ENCODE peak calls at places on chromosomes 4 and X, in four cellular contexts. Q is right lobe of liver; B is heart left ventricle; D is CD4-positive, alpha-beta T cell. G is an unnamed sample. For H3K9me3, the result is how much of the 10 kb centered on the place peaks cover.

GRCh38 chr4:111849726-111850284 is 295.4 kb upstream of the FAM241A start:
- DNase-seq in B (no peak), Q (no peak), D (no peak), G (no peak)

GRCh38 chr4:43316813-43317212 is 424.3 kb downstream of the GRXCR1 start:
- DNase-seq in B (no peak), Q (no peak), D (no peak), G (no peak)

GRCh38 chr4:74453037-74453635 is 8.2 kb downstream of the AREG start:
- DNase-seq in B (no peak), Q (no peak), D (no peak), G (no peak)

GRCh38 chr4:111802191-111802590 is 343.1 kb upstream of the FAM241A start:
- DNase-seq in Q (no peak), B (no peak), D (no peak), G (no peak)

GRCh38 chr4:151046609-151047008 is 31.5 kb upstream of the LRBA start:
- DNase-seq in Q (no peak), D (no peak), B (no peak), G (no peak)

GRCh38 chr4:81565137-81565870 is 93.6 kb upstream of the RASGEF1B start:
- DNase-seq in D (no peak), B (peak), Q (peak), G (no peak)

GRCh38 chr4:11631416-11631815 is 202.7 kb upstream of the HS3ST1 start:
- DNase-seq in B (no peak), D (no peak), Q (no peak), G (no peak)

GRCh38 chr4:99179178-99179577 is 35.1 kb upstream of the ADH4 start:
- DNase-seq in Q (no peak), D (no peak), B (no peak), G (no peak)

GRCh38 chrX:40748977-40749376 is 13.6 kb upstream of the MED14 start:
- DNase-seq in Q (no peak), D (no peak), B (no peak), G (no peak)

GRCh38 chr4:40933272-40934053 is 183.7 kb downstream of the NSUN7 start:
- DNase-seq in Q (no peak), B (no peak), D (no peak), G (no peak)

GRCh38 chr4:38155589-38156294 is 195.5 kb downstream of the PTTG2 start:
- DNase-seq in Q (no peak), B (no peak), D (no peak), G (no peak)

GRCh38 chrX:139077303-139078131 is 366.0 kb upstream of the FGF13 start:
- DNase-seq in D (no peak), B (no peak), Q (no peak), G (no peak)

GRCh38 chr4:56128231-56128630 is 179.5 kb downstream of the CEP135 start:
- DNase-seq in Q (no peak), B (no peak), D (no peak), G (no peak)

GRCh38 chr4:53653484-53654053 is 62.3 kb upstream of the LNX1 start:
- DNase-seq in D (no peak), Q (peak), B (no peak), G (no peak)

GRCh38 chr4:185774815-185775684 is 36.9 kb downstream of the SORBS2 start:
- DNase-seq in Q (peak), B (no peak), D (no peak), G (no peak)

DNA sequence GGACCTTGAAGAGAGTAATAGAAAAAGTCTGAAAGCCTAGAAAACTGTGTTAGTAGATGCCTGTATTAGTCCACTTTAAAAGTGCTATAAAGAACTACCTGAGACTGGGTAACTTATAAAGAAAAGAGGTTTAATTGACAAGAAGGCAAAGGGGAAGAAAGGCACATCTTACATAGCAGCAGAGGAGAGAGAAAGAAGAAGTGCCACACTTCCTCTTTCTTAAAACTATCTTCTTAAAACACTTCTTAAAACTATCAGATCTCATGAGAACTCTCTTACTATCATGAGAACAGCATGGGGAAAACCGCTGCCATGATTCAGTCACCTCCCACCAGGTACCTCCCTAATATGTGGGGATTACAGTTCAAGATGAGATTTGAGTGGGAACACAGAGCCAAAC is 18.8 kb upstream of the COL25A1 start:
- DNase-seq in Q (no peak), B (no peak), D (no peak), G (no peak)
- H3K9me3 ChIP-seq in Q (under half), B (under half), D (under half), G (under half)

GRCh38 chrX:88378406-88378805 is 368.6 kb upstream of the CPXCR1 start:
- DNase-seq in D (no peak), Q (no peak), B (no peak), G (no peak)
- H3K9me3 ChIP-seq in D (under half), Q (under half), B (under half), G (under half)

DNA sequence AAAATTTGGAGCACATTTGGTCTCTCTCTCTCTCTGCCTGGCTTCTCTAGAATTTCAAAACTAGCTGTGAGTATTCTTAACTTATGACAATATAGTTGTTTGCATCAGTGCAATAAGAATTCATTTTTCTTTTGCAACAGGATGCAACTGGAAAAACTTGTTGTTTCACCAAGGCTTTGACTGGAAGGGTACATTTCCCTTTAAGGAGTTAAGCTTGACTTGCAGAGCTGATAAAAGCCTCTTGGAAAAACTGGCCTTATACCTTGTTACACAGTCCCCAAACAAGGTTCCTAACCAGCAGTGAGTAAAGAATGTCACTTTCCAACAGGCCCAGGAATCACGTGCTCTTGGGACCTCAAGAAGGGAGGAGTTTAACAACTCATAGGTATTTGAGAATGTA is 25.9 kb upstream of the ZNF718 start:
- DNase-seq in D (no peak), B (no peak), Q (no peak), G (no peak)
- H3K9me3 ChIP-seq in D (half or more), B (half or more), Q (under half), G (under half)

GRCh38 chr4:147233-147632 is 22.9 kb downstream of the ZNF718 start:
- DNase-seq in B (no peak), D (no peak), Q (no peak), G (no peak)
- H3K9me3 ChIP-seq in B (half or more), D (half or more), Q (under half), G (under half)

GRCh38 chrX:72001471-72001870 is 90.8 kb downstream of the NHSL2 start:
- DNase-seq in D (no peak), Q (no peak), B (no peak), G (no peak)

GRCh38 chrX:71996826-71997225 is 86.2 kb downstream of the NHSL2 start:
- DNase-seq in B (peak), Q (no peak), D (no peak), G (no peak)

GRCh38 chrX:71999535-71999934 is 88.9 kb downstream of the NHSL2 start:
- DNase-seq in Q (no peak), B (no peak), D (no peak), G (no peak)

GRCh38 chrX:71997320-71997719 is 86.7 kb downstream of the NHSL2 start:
- DNase-seq in Q (no peak), B (no peak), D (no peak), G (no peak)

GRCh38 chrX:71998836-71999509 is 88.3 kb downstream of the NHSL2 start:
- DNase-seq in Q (no peak), D (peak), B (peak), G (peak)
- H3K9me3 ChIP-seq in Q (under half), D (under half), B (under half), G (under half)

GRCh38 chrX:120334137-120334536 is 22.9 kb upstream of the TMEM255A start:
- DNase-seq in Q (no peak), B (no peak), D (no peak), G (no peak)
- H3K9me3 ChIP-seq in Q (under half), B (under half), D (under half), G (under half)

GRCh38 chr4:24915121-24915922 is 2.5 kb upstream of the CCDC149 start:
- DNase-seq in D (no peak), Q (no peak), B (no peak), G (no peak)
- H3K9me3 ChIP-seq in D (under half), Q (under half), B (under half), G (under half)

DNA sequence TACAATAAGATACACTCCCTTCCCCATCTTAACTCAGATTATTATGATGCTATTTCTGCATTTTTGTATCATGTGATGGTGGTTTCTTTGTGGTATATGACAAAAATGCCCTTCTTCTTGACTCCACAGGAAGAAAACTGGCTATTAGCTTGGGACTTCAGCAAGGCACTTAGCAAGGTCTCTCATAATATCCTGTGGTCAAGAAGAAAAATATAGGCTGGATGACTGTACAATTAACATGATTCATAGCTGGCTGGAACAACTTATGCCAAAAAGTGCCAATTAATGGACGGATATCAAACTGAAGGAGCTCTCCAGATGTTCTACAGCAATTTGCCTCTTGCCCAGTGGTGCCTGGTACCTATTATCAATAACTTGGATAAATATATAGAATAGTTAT is 2.3 kb upstream of the MID1IP1 start:
- DNase-seq in B (no peak), Q (no peak), D (no peak), G (no peak)
- H3K9me3 ChIP-seq in B (under half), Q (under half), D (under half), G (under half)

G was measured in CD4-positive, alpha-beta memory T cell.